ENCODE peak calls at places on chromosome 18, in six cellular contexts. One of them, this sample, is unnamed.
A peak's percentile ranks its signal among the peaks of the same experiment; 100 is the strongest.

GRCh38 chr18:49524951-49525350 is 36.9 kb upstream of the LIPG start:
- DNase-seq in H1: no peak
- DNase-seq in HCT116: no peak
- DNase-seq in tibial artery: no peak
- DNase-seq in Peyer's patch: no peak
- DNase-seq in PC-3: no peak
- DNase-seq in this sample: no peak

GRCh38 chr18:3624818-3625716 is 175.1 kb downstream of the TGIF1 start:
- DNase-seq in PC-3: peak; percentile 95
- DNase-seq in HCT116: peak; percentile 86
- DNase-seq in tibial artery: peak; percentile 72
- DNase-seq in H1: no peak
- DNase-seq in Peyer's patch: peak; percentile 70
- DNase-seq in this sample: peak; percentile 66

GRCh38 chr18:25109484-25109883 is 242.5 kb downstream of the ZNF521 start:
- DNase-seq in HCT116: no peak
- DNase-seq in tibial artery: no peak
- DNase-seq in PC-3: no peak
- DNase-seq in Peyer's patch: no peak
- DNase-seq in H1: no peak
- DNase-seq in this sample: no peak

GRCh38 chr18:79971211-79971952 is 6.9 kb downstream of the HSBP1L1 start:
- DNase-seq in H1: no peak
- DNase-seq in PC-3: no peak
- DNase-seq in tibial artery: peak; percentile 21
- DNase-seq in Peyer's patch: no peak
- DNase-seq in HCT116: no peak
- DNase-seq in this sample: no peak

GRCh38 chr18:3526421-3527354 is 76.7 kb downstream of the TGIF1 start:
- DNase-seq in PC-3: no peak
- DNase-seq in tibial artery: no peak
- DNase-seq in HCT116: no peak
- DNase-seq in Peyer's patch: no peak
- DNase-seq in H1: no peak
- DNase-seq in this sample: peak; percentile 23

GRCh38 chr18:24231773-24232735 is 93.2 kb downstream of the CABYR start:
- DNase-seq in Peyer's patch: no peak
- DNase-seq in tibial artery: no peak
- DNase-seq in HCT116: no peak
- DNase-seq in PC-3: peak; percentile 86
- DNase-seq in H1: no peak
- DNase-seq in this sample: peak; percentile 87

GRCh38 chr18:48798334-48799197 is 152.2 kb downstream of the SMAD7 start:
- DNase-seq in H1: peak; percentile 27
- DNase-seq in PC-3: no peak
- DNase-seq in Peyer's patch: peak; percentile 38
- DNase-seq in HCT116: no peak
- DNase-seq in tibial artery: peak; percentile 63
- DNase-seq in this sample: no peak

GRCh38 chr18:57086163-57086562 is 60.7 kb upstream of the BOD1L2 start:
- DNase-seq in HCT116: no peak
- DNase-seq in PC-3: no peak
- DNase-seq in tibial artery: no peak
- DNase-seq in Peyer's patch: no peak
- DNase-seq in H1: no peak
- DNase-seq in this sample: peak; percentile 14

GRCh38 chr18:51037230-51037629 is 7.2 kb downstream of the SMAD4 start:
- DNase-seq in tibial artery: no peak
- DNase-seq in H1: no peak
- DNase-seq in PC-3: no peak
- DNase-seq in HCT116: no peak
- DNase-seq in Peyer's patch: no peak
- DNase-seq in this sample: no peak

GRCh38 chr18:9950289-9951016 is 36.6 kb downstream of the VAPA start:
- DNase-seq in tibial artery: no peak
- DNase-seq in Peyer's patch: no peak
- DNase-seq in HCT116: no peak
- DNase-seq in PC-3: no peak
- DNase-seq in H1: no peak
- DNase-seq in this sample: no peak
- H3K36me3 ChIP-seq in tibial artery: peaks cover 61% of the 10 kb centered on the region
- H3K36me3 ChIP-seq in Peyer's patch: no peaks in the 10 kb centered on the region
- H3K36me3 ChIP-seq in HCT116: peaks cover 51% of the 10 kb centered on the region
- H3K36me3 ChIP-seq in PC-3: peaks cover 64% of the 10 kb centered on the region
- H3K36me3 ChIP-seq in H1: peaks cover 24% of the 10 kb centered on the region
- H3K36me3 ChIP-seq in this sample: peaks cover 11% of the 10 kb centered on the region

GRCh38 chr18:12420831-12421421 is 13.2 kb downstream of the PRELID3A start:
- DNase-seq in HCT116: no peak
- DNase-seq in H1: peak; percentile 83
- DNase-seq in PC-3: no peak
- DNase-seq in tibial artery: no peak
- DNase-seq in Peyer's patch: no peak
- DNase-seq in this sample: no peak
- H3K4me3 ChIP-seq in HCT116: no peak overlapping the region
- H3K4me3 ChIP-seq in H1: peak overlapping the region; percentile 59
- H3K4me3 ChIP-seq in PC-3: no peak overlapping the region
- H3K4me3 ChIP-seq in tibial artery: peak overlapping the region; percentile 76
- H3K4me3 ChIP-seq in Peyer's patch: peak overlapping the region; percentile 59
- H3K4me3 ChIP-seq in this sample: no peak overlapping the region

GRCh38 chr18:46759885-46760284 is 3.0 kb upstream of the ST8SIA5 start:
- DNase-seq in Peyer's patch: no peak
- DNase-seq in HCT116: no peak
- DNase-seq in H1: no peak
- DNase-seq in PC-3: no peak
- DNase-seq in tibial artery: no peak
- DNase-seq in this sample: no peak
- H3K27ac ChIP-seq in Peyer's patch: no peak overlapping the region
- H3K27ac ChIP-seq in HCT116: no peak overlapping the region
- H3K27ac ChIP-seq in H1: no peak overlapping the region
- H3K27ac ChIP-seq in PC-3: no peak overlapping the region
- H3K27ac ChIP-seq in tibial artery: no peak overlapping the region
- H3K27ac ChIP-seq in this sample: no peak overlapping the region

GRCh38 chr18:62279561-62279960 is 45.5 kb upstream of the TNFRSF11A start:
- DNase-seq in HCT116: no peak
- DNase-seq in Peyer's patch: no peak
- DNase-seq in tibial artery: no peak
- DNase-seq in PC-3: no peak
- DNase-seq in H1: no peak
- DNase-seq in this sample: no peak

GRCh38 chr18:62281684-62282083 is 43.4 kb upstream of the TNFRSF11A start:
- DNase-seq in Peyer's patch: no peak
- DNase-seq in PC-3: peak; percentile 90
- DNase-seq in HCT116: no peak
- DNase-seq in H1: no peak
- DNase-seq in tibial artery: no peak
- DNase-seq in this sample: no peak

GRCh38 chr18:62277045-62277444 is 48.1 kb upstream of the TNFRSF11A start:
- DNase-seq in Peyer's patch: no peak
- DNase-seq in PC-3: no peak
- DNase-seq in H1: no peak
- DNase-seq in tibial artery: no peak
- DNase-seq in HCT116: no peak
- DNase-seq in this sample: no peak

GRCh38 chr18:62282188-62282629 is 42.9 kb upstream of the TNFRSF11A start:
- DNase-seq in H1: no peak
- DNase-seq in PC-3: peak; percentile 58
- DNase-seq in tibial artery: no peak
- DNase-seq in HCT116: no peak
- DNase-seq in Peyer's patch: no peak
- DNase-seq in this sample: no peak

DNA sequence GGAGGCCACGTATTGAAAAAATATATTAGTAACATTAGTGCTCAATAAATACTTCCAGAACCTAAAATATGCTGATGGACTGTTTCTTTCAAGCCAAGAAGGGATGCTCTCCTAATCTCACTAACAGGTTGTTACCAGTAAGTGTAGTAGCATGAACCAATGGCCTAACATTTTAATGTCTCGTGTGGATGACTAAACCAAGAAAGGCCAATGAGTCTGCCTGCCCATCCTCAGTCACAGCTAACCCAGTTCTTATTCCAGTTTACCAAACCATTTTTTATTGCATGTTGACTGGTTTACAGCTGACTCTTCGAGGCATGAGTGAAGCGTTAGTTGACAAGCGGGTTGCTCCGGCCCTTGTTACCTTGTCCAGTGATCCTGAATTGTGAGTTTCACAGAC is 45.1 kb upstream of the TNFRSF11A start:
- DNase-seq in tibial artery: no peak
- DNase-seq in HCT116: no peak
- DNase-seq in Peyer's patch: no peak
- DNase-seq in PC-3: peak; percentile 27
- DNase-seq in H1: no peak
- DNase-seq in this sample: no peak
- H3K36me3 ChIP-seq in tibial artery: peaks cover 18% of the 10 kb centered on the region
- H3K36me3 ChIP-seq in HCT116: peaks cover 3% of the 10 kb centered on the region
- H3K36me3 ChIP-seq in Peyer's patch: peaks cover 3% of the 10 kb centered on the region
- H3K36me3 ChIP-seq in PC-3: peaks cover 7% of the 10 kb centered on the region
- H3K36me3 ChIP-seq in H1: peaks cover 4% of the 10 kb centered on the region
- H3K36me3 ChIP-seq in this sample: peaks cover 6% of the 10 kb centered on the region

This sample was measured in small intestine.